ENCODE peak calls at places on chromosomes 11 and 22, in eight cellular contexts. D is cardiac muscle cell, O is Calu3, B is MCF 10A, U is chondrocyte, E is endothelial cell, N is tibial artery, T is GM12865. J is an unnamed sample.

GRCh38 chr11:24697722-24698121 is 200.9 kb downstream of the LUZP2 start:
- DNase-seq in D (no peak), O (peak), B (no peak), U (no peak), E (no peak), N (no peak), T (no peak), J (no peak)

GRCh38 chr22:41841085-41841712 is 8.3 kb downstream of the SREBF2 start:
- DNase-seq in D (no peak), O (peak), B (no peak), U (no peak), E (no peak), N (no peak), T (no peak), J (no peak)

GRCh38 chr11:48025293-48025982 is 45.1 kb downstream of the PTPRJ start:
- DNase-seq in D (no peak), O (no peak), B (no peak), U (no peak), E (no peak), N (no peak), T (no peak), J (no peak)

GRCh38 chr11:118051611-118052461 is 25.0 kb upstream of the TMPRSS4 start:
- DNase-seq in D (no peak), O (no peak), B (no peak), U (no peak), E (no peak), N (peak), T (peak), J (peak)

GRCh38 chr11:123083623-123084029 is 21.7 kb upstream of the HSPA8 start:
- DNase-seq in D (peak), O (peak), B (peak), U (no peak), E (peak), N (peak), T (no peak), J (peak)

GRCh38 chr11:131739243-131739882 is 368.9 kb downstream of the NTM start:
- DNase-seq in D (no peak), O (no peak), B (no peak), U (no peak), E (no peak), N (no peak), T (no peak), J (no peak)

GRCh38 chr11:119352857-119353260 is 6.4 kb upstream of the MFRP start:
- DNase-seq in D (peak), O (no peak), B (peak), U (peak), E (no peak), N (peak), T (no peak), J (no peak)

GRCh38 chr22:42330953-42331525 is 60.6 kb upstream of the TCF20 start:
- DNase-seq in D (no peak), O (no peak), B (no peak), U (no peak), E (no peak), N (no peak), T (peak), J (no peak)

GRCh38 chr11:128733440-128734115 is 39.7 kb downstream of the FLI1 start:
- DNase-seq in D (no peak), O (no peak), B (no peak), U (no peak), E (no peak), N (no peak), T (peak), J (peak)

GRCh38 chr11:120125005-120125404 is 12.9 kb downstream of the TRIM29 start:
- DNase-seq in D (no peak), O (no peak), B (peak), U (no peak), E (no peak), N (no peak), T (no peak), J (no peak)

GRCh38 chr11:104735013-104735412 is 163.2 kb downstream of the CASP12 start:
- DNase-seq in D (no peak), O (no peak), B (no peak), U (no peak), E (no peak), N (no peak), T (no peak), J (no peak)

GRCh38 chr11:46560300-46561025 is 33.4 kb downstream of the AMBRA1 start:
- DNase-seq in D (no peak), O (no peak), B (peak), U (no peak), E (no peak), N (no peak), T (peak), J (peak)

GRCh38 chr22:35467788-35468187 is 67.8 kb downstream of the MCM5 start:
- DNase-seq in D (peak), O (no peak), B (no peak), U (no peak), E (peak), N (peak), T (no peak), J (no peak)

GRCh38 chr11:75966546-75967287 is 151.7 kb downstream of the UVRAG start:
- DNase-seq in D (no peak), O (peak), B (peak), U (no peak), E (no peak), N (no peak), T (no peak), J (no peak)

GRCh38 chr11:61922539-61922938 is 5.2 kb upstream of the RAB3IL1 start:
- DNase-seq in D (no peak), O (no peak), B (no peak), U (no peak), E (no peak), N (peak), T (no peak), J (no peak)
- TF ChIP-seq CTCF in D (no peak), O (no peak), B (no peak), U (no peak), E (no peak), N (no peak), T (no peak), J (no peak)

GRCh38 chr22:39655736-39656285 is 85.3 kb downstream of the CACNA1I start:
- DNase-seq in D (no peak), O (no peak), B (no peak), U (no peak), E (no peak), N (no peak), T (no peak), J (no peak)

GRCh38 chr22:39654527-39654926 is 84.0 kb downstream of the CACNA1I start:
- DNase-seq in D (no peak), O (no peak), B (no peak), U (no peak), E (no peak), N (no peak), T (no peak), J (no peak)

GRCh38 chr22:39656495-39657490 is 86.2 kb downstream of the CACNA1I start:
- DNase-seq in D (no peak), O (no peak), B (no peak), U (no peak), E (no peak), N (no peak), T (no peak), J (no peak)

GRCh38 chr22:39653787-39654077 is 83.2 kb downstream of the CACNA1I start:
- DNase-seq in D (no peak), O (no peak), B (no peak), U (no peak), E (no peak), N (no peak), T (no peak), J (no peak)

GRCh38 chr22:39654959-39655579 is 84.5 kb downstream of the CACNA1I start:
- DNase-seq in D (no peak), O (no peak), B (no peak), U (no peak), E (no peak), N (no peak), T (peak), J (peak)
- TF ChIP-seq CTCF in D (peak), O (peak), B (no peak), U (peak), E (no peak), N (no peak), T (no peak), J (no peak)

DNA sequence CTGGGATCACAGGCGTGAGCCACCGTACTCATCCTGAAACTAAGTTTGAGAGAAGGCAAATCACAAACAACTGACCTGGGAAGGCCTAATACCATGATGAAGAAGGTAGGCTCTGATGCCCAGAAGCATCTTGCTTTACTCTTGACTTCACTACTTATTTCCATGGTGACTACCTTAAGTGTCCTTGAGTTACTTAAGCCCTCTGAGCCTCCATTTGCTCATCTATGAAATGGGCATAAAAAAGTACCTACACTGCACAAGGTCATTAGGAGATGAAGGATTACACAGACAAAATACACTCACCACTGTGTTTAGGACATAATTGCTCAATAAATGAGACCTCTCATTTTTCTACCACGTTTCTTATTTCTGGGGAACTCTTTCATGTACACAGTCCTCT is 27.9 kb downstream of the EIF4ENIF1 start:
- DNase-seq in D (no peak), O (no peak), B (no peak), U (no peak), E (no peak), N (no peak), T (no peak), J (no peak)
- TF ChIP-seq CTCF in D (no peak), O (no peak), B (no peak), U (no peak), E (no peak), N (no peak), T (no peak), J (no peak)

GRCh38 chr11:70761094-70761905 is 363.0 kb downstream of the CTTN start:
- DNase-seq in D (no peak), O (no peak), B (no peak), U (no peak), E (no peak), N (no peak), T (no peak), J (no peak)
- TF ChIP-seq CTCF in D (no peak), O (no peak), B (no peak), U (peak), E (no peak), N (no peak), T (no peak), J (no peak)